ENCODE peak calls at places on chromosomes 13 and 19, in five cellular contexts. G is T-helper 2 cell; D is activated naive CD4-positive, alpha-beta T cell treated with Interleukin-2 at 50 U/mL for 16 hours; B is hepatocyte; F is ureter. Y is an unnamed sample.
A peak's percentile ranks its signal among the peaks of the same experiment; 100 is the strongest.

GRCh38 chr19:56314018-56314583 is 538 bp downstream of the ZSCAN5A start:
- DNase-seq in F (no peak), D (no peak), G (no peak), B (peak; percentile 58), Y (no peak)

GRCh38 chr19:3066482-3067049 is 4.3 kb upstream of the TLE5 start:
- DNase-seq in G (no peak), F (no peak), B (no peak), D (no peak), Y (no peak)

GRCh38 chr19:16273005-16273404 is 51.6 kb upstream of the KLF2 start:
- DNase-seq in G (no peak), D (no peak), B (no peak), F (no peak), Y (no peak)

GRCh38 chr13:111337206-111337605 is 16.8 kb downstream of the TEX29 start:
- DNase-seq in D (no peak), F (peak; percentile 12), B (peak; percentile 63), G (no peak), Y (no peak)

GRCh38 chr19:48867119-48867921 is 1.1 kb downstream of the PLEKHA4 start:
- DNase-seq in G (no peak), D (no peak), F (no peak), B (no peak), Y (no peak)

GRCh38 chr13:36680918-36681317 is 7.1 kb downstream of the SERTM1 start:
- DNase-seq in F (no peak), G (no peak), B (no peak), D (no peak), Y (no peak)

GRCh38 chr19:27672309-27673047 is 1540.5 kb downstream of the UQCRFS1 start:
- DNase-seq in G (no peak), F (no peak), B (no peak), D (no peak), Y (no peak)

GRCh38 chr13:22703601-22704209 is 477.1 kb upstream of the SGCG start:
- DNase-seq in F (no peak), D (no peak), G (no peak), B (no peak), Y (no peak)

GRCh38 chr19:44848036-44848804 is 2.1 kb downstream of the NECTIN2 start:
- DNase-seq in D (no peak), F (no peak), B (peak; percentile 60), G (no peak), Y (no peak)

GRCh38 chr13:101455863-101456262 is 3.4 kb downstream of the ITGBL1 start:
- DNase-seq in F (no peak), B (peak; percentile 34), D (no peak), G (no peak), Y (no peak)

GRCh38 chr19:7497292-7497691 is 8.5 kb upstream of the PEX11G start:
- DNase-seq in B (no peak), F (no peak), D (no peak), G (no peak), Y (no peak)

GRCh38 chr19:13960863-13961784 is 8.8 kb downstream of the DCAF15 start:
- DNase-seq in F (no peak), G (no peak), B (peak; percentile 5), D (no peak), Y (no peak)

GRCh38 chr19:35663981-35664380 is 2.3 kb upstream of the UPK1A start:
- DNase-seq in F (no peak), B (no peak), D (no peak), G (no peak), Y (no peak)

GRCh38 chr19:45774765-45775164 is 5.7 kb upstream of the SIX5 start:
- DNase-seq in B (no peak), G (no peak), F (no peak), D (no peak), Y (no peak)

GRCh38 chr19:31283701-31284100 is 65.5 kb downstream of the TSHZ3 start:
- DNase-seq in B (no peak), D (no peak), G (no peak), F (no peak), Y (no peak)

GRCh38 chr19:28619842-28620429 is 593.0 kb downstream of the UQCRFS1 start:
- DNase-seq in B (no peak), G (no peak), D (no peak), F (no peak), Y (no peak)

GRCh38 chr13:103236213-103236612 is 170.0 kb upstream of the SLC10A2 start:
- DNase-seq in D (no peak), F (no peak), G (no peak), B (no peak), Y (no peak)

GRCh38 chr13:74907788-74908187 is 574.2 kb downstream of the TBC1D4 start:
- DNase-seq in F (no peak), B (no peak), D (no peak), G (no peak), Y (no peak)